ENCODE peak calls at places on chromosomes 12 and 14, in eight cellular contexts. M is vagina; G is neural progenitor cell; S is CD8-positive, alpha-beta memory T cell; R is left ventricle myocardium inferior; H is aorta; D is IMR-90; N is fibroblast of lung. F is an unnamed sample. For H3K4me1, the result is how much of the 10 kb centered on the place peaks cover.

GRCh38 chr12:40393031-40393430 is 168.2 kb downstream of the LRRK2 start:
- DNase-seq in S (no peak), M (no peak), D (no peak), G (no peak), N (no peak), H (no peak), R (no peak), F (no peak)

GRCh38 chr12:17304503-17305347 is 698.8 kb upstream of the LMO3 start:
- DNase-seq in G (no peak), R (no peak), S (no peak), H (no peak), D (no peak), M (no peak), N (no peak), F (no peak)

GRCh38 chr14:78688503-78688902 is 518.3 kb downstream of the NRXN3 start:
- DNase-seq in H (no peak), M (no peak), G (no peak), D (no peak), S (no peak), R (no peak), N (no peak), F (no peak)

GRCh38 chr12:54588110-54588831 is at the start of gene PPP1R1A:
- DNase-seq in D (no peak), N (no peak), G (peak), M (no peak), R (peak), H (no peak), S (no peak), F (no peak)

GRCh38 chr12:95674088-95674595 is 116.4 kb downstream of the NTN4 start:
- DNase-seq in G (no peak), N (no peak), R (no peak), M (no peak), D (no peak), S (no peak), H (no peak), F (no peak)

GRCh38 chr12:113479578-113480335 is 8.1 kb upstream of the LHX5 start:
- DNase-seq in S (no peak), M (no peak), H (no peak), G (peak), D (peak), N (peak), R (peak), F (no peak)

GRCh38 chr12:990308-990648 is 745 bp upstream of the ERC1 start:
- DNase-seq in R (peak), H (peak), G (peak), D (peak), N (peak), S (peak), M (no peak), F (peak)

GRCh38 chr14:32251530-32251929 is 48.5 kb upstream of the RNU6-8 start:
- DNase-seq in N (no peak), G (no peak), H (no peak), S (no peak), R (no peak), M (no peak), D (peak), F (no peak)

GRCh38 chr14:101721951-101722661 is 39.4 kb upstream of the PPP2R5C start:
- DNase-seq in N (no peak), R (no peak), M (peak), D (no peak), H (no peak), G (no peak), S (peak), F (peak)

GRCh38 chr12:57620936-57621496 is 9.8 kb downstream of the ARHGEF25 start:
- DNase-seq in N (no peak), S (no peak), R (no peak), D (no peak), G (peak), M (no peak), H (no peak), F (no peak)

GRCh38 chr12:107486140-107486892 is 199.3 kb upstream of the PWP1 start:
- DNase-seq in H (no peak), S (no peak), D (no peak), G (no peak), R (no peak), M (no peak), N (no peak), F (no peak)

GRCh38 chr12:47808049-47808448 is 11.7 kb downstream of the HDAC7 start:
- DNase-seq in S (peak), D (peak), N (no peak), H (peak), G (no peak), M (no peak), R (peak), F (peak)

GRCh38 chr12:64083285-64084210 is 138.5 kb downstream of the KICS2 start:
- DNase-seq in N (peak), M (no peak), R (peak), H (peak), G (no peak), D (peak), S (no peak), F (no peak)

GRCh38 chr12:11092128-11092527 is at the start of gene TAS2R43:
- DNase-seq in G (no peak), S (no peak), H (no peak), R (no peak), N (no peak), D (no peak), M (no peak), F (no peak)

GRCh38 chr12:112573151-112573550 is 154.4 kb downstream of the PTPN11 start:
- DNase-seq in H (no peak), N (no peak), R (no peak), D (no peak), G (no peak), S (no peak), M (no peak), F (no peak)

GRCh38 chr14:61940669-61941420 is 178.6 kb downstream of the SNAPC1 start:
- DNase-seq in N (no peak), S (no peak), H (no peak), R (no peak), M (no peak), D (no peak), G (peak), F (no peak)

GRCh38 chr12:40583743-40584142 is 108.5 kb upstream of the CNTN1 start:
- DNase-seq in N (no peak), R (no peak), M (no peak), D (no peak), H (no peak), G (no peak), S (no peak), F (no peak)

GRCh38 chr12:72365151-72365550 is 93.0 kb downstream of the TRHDE start:
- DNase-seq in S (no peak), N (peak), R (no peak), D (peak), H (no peak), G (no peak), M (no peak), F (no peak)

GRCh38 chr12:7221486-7221885 is 32.0 kb downstream of the PEX5 start:
- DNase-seq in H (no peak), M (no peak), D (peak), N (no peak), R (no peak), G (no peak), S (no peak), F (no peak)

GRCh38 chr12:107400686-107401447 is 284.7 kb upstream of the PWP1 start:
- DNase-seq in G (no peak), D (peak), R (no peak), N (peak), M (no peak), H (no peak), S (no peak), F (no peak)

GRCh38 chr14:57302883-57303282 is 34.1 kb downstream of the AP5M1 start:
- DNase-seq in G (no peak), R (no peak), S (no peak), D (no peak), N (no peak), M (no peak), H (no peak), F (no peak)

GRCh38 chr12:53047221-53048032 is 2.4 kb upstream of the TNS2 start:
- DNase-seq in N (peak), H (peak), S (peak), D (peak), G (peak), M (peak), R (peak), F (peak)

GRCh38 chr14:61479746-61480502 is 158.5 kb downstream of the PRKCH start:
- DNase-seq in M (peak), S (no peak), D (peak), N (no peak), H (no peak), G (no peak), R (no peak), F (no peak)

GRCh38 chr14:92973265-92973797 is 50.4 kb downstream of the CHGA start:
- DNase-seq in H (peak), G (peak), D (peak), M (peak), S (no peak), N (peak), R (peak), F (no peak)

GRCh38 chr14:20587489-20588154 is at the start of gene RNASE11:
- DNase-seq in S (no peak), H (no peak), G (no peak), N (no peak), D (no peak), R (no peak), M (no peak), F (no peak)

GRCh38 chr12:105748806-105749600 is 389.8 kb downstream of the NUAK1 start:
- DNase-seq in R (peak), S (no peak), N (peak), M (no peak), G (no peak), H (peak), D (peak), F (no peak)

GRCh38 chr14:104390221-104390931 is 189.2 kb upstream of the C14orf180 start:
- DNase-seq in D (no peak), S (no peak), G (no peak), H (no peak), R (no peak), M (no peak), N (no peak), F (no peak)

GRCh38 chr12:25283006-25283405 is 32.3 kb upstream of the KRAS start:
- DNase-seq in N (no peak), M (no peak), R (no peak), D (peak), H (no peak), G (no peak), S (no peak), F (no peak)

GRCh38 chr12:58306266-58306995 is 365.1 kb downstream of the ATP23 start:
- DNase-seq in H (no peak), R (no peak), M (no peak), S (no peak), N (no peak), D (no peak), G (no peak), F (no peak)

GRCh38 chr14:49702725-49703124 is 9.8 kb downstream of the KLHDC1 start:
- DNase-seq in N (no peak), R (no peak), M (no peak), S (no peak), H (no peak), G (no peak), D (no peak), F (no peak)

GRCh38 chr14:73758392-73759182 is 44.4 kb upstream of the PNMA1 start:
- DNase-seq in H (peak), G (peak), S (peak), M (no peak), R (peak), N (peak), D (peak), F (peak)

GRCh38 chr14:68759912-68760311 is 33.0 kb downstream of the ZFP36L1 start:
- DNase-seq in S (no peak), H (no peak), G (no peak), R (no peak), D (no peak), M (no peak), N (no peak), F (no peak)

GRCh38 chr14:68758301-68758700 is 34.6 kb downstream of the ZFP36L1 start:
- DNase-seq in H (no peak), S (no peak), D (no peak), G (no peak), M (no peak), R (no peak), N (no peak), F (no peak)

GRCh38 chr14:68757618-68758081 is 35.2 kb downstream of the ZFP36L1 start:
- DNase-seq in N (no peak), D (peak), H (peak), M (no peak), S (no peak), G (no peak), R (peak), F (no peak)

GRCh38 chr14:68760771-68761170 is 32.1 kb downstream of the ZFP36L1 start:
- DNase-seq in H (no peak), S (no peak), N (no peak), D (peak), M (no peak), R (no peak), G (no peak), F (no peak)

GRCh38 chr14:68759017-68759569 is 33.8 kb downstream of the ZFP36L1 start:
- DNase-seq in S (no peak), N (no peak), H (peak), M (no peak), D (no peak), G (no peak), R (no peak), F (no peak)
- H3K4me1 ChIP-seq in S (under half), N (under half), H (under half), M (under half), D (under half), G (under half), R (half or more), F (under half)

GRCh38 chr12:18971932-18972331 is 157.6 kb upstream of the PLEKHA5 start:
- DNase-seq in S (no peak), R (no peak), D (no peak), G (no peak), M (no peak), N (no peak), H (no peak), F (no peak)
- H3K27ac ChIP-seq in S (no peak), R (no peak), D (no peak), G (no peak), M (no peak), N (no peak), H (no peak), F (no peak)

GRCh38 chr14:65387171-65387570 is 25.4 kb upstream of the FUT8 start:
- DNase-seq in D (no peak), S (no peak), M (no peak), N (no peak), G (no peak), R (no peak), H (no peak), F (no peak)
- H3K4me3 ChIP-seq in D (no peak), S (no peak), M (no peak), N (no peak), G (no peak), R (no peak), H (no peak), F (no peak)

DNA sequence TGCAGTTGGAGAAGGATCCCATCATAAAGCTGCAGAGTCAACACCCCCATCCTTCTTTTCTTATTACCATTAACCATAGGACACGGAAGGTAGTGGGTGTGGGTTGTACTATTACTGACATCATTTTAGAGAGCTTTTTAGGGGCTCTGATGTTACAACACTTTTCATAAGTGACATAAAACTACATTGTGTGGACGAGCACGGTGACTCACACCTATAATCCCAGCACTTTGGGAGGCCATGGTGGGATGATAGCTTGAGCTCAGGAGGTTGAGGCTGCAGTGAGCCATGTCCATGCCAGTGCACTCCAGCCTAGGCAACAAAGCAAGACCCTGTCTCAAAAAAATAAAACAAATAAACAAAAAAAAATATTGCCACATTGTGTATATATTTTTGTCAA is 167.1 kb downstream of the DUSP6 start:
- DNase-seq in D (no peak), H (no peak), R (no peak), M (no peak), N (no peak), G (no peak), S (no peak), F (no peak)
- H3K4me1 ChIP-seq in D (under half), H (under half), R (under half), M (under half), N (under half), G (under half), S (under half), F (under half)

DNA sequence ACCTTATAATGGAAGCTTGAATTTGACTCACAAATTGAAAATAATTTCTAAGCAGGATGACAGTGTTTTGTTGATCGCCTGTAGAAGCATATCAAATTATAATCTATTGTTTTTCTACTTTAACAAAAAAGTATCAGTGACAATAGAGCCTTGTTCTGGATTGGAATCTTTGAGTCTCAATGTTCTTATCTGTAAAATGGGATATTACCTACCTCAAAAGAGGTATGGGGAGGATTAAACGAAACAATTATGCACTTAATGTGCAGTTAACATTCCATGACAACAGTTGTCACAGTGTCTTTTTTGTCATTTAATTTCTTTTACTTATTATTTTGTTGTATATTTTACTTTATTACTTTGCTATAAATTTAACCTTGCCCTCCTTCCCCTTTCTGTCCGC is 1.1 kb downstream of the RTRAF start:
- DNase-seq in M (no peak), R (no peak), H (no peak), D (no peak), N (no peak), S (no peak), G (no peak), F (no peak)
- H3K27ac ChIP-seq in M (no peak), R (peak), H (no peak), D (no peak), N (no peak), S (no peak), G (no peak), F (no peak)

DNA sequence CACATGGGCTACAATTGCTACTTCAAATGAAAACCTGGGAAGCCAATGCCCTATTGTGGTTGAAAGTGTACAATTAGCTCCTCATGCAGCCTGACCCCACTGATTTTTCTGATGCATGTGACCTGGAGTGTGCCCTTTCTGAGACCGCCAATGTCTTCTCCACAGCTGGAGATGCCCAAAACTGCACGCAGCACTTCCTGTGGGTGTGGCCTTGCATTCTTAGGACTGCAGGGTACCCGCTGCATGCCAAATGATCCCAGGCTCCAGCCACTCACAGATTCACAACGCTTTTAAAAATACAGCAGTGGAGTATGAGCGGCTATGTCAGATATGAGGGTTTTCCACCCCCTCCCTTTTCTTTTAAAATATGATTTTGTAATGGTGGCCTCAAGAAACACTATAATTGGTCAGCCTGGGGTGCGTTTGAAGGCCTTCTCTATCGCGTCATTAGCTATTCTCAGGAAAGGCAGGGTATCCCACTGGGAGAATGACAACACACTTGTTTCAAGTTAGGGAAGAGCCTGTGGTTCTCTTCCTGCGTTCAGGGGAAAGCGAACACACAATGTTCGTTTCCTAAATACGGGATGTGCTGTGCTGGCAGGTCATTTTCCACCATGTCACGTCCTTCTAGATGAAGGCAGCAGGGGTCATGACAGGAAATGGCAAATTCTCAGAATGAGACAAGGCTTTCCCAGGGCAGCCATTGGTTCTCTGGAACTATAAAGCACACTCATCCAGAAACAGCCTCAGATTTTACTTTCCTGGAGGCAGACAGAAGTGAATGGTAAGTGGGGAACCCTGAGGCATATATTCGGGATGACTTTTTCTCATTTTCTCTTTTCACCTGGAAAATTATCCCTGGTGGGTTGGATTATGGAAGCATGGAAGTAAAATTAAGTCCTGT is at the start of gene APOLD1:
- DNase-seq in M (peak), N (no peak), H (no peak), D (no peak), G (peak), S (no peak), R (peak), F (no peak)
- H3K4me3 ChIP-seq in M (peak), N (peak), H (no peak), D (peak), G (no peak), S (peak), R (peak), F (peak)

F was measured in effector memory CD4-positive, alpha-beta T cell.